ENCODE peak calls at places on chromosomes 12 and 14, in nine cellular contexts. X is gastrocnemius medialis, S is heart right ventricle, H is pancreas, D is dorsolateral prefrontal cortex, B is IMR-90, W is NB4, A is lower leg skin, L is fibroblast of the aortic adventitia. Q is an unnamed sample.

GRCh38 chr14:30243805-30244204 is 315.2 kb upstream of the G2E3 start:
- DNase-seq in H (no peak), B (peak; percentile 85), L (peak; percentile 78), A (no peak), D (no peak), X (no peak), S (no peak), W (no peak), Q (no peak)

GRCh38 chr14:53331247-53331646 is 178.1 kb upstream of the DDHD1 start:
- DNase-seq in H (no peak), W (no peak), L (peak; percentile 51), D (no peak), X (no peak), S (no peak), B (peak; percentile 93), A (no peak), Q (no peak)

GRCh38 chr14:106564058-106564643 is 1037.8 kb downstream of the TMEM121 start:
- DNase-seq in X (no peak), H (no peak), D (no peak), L (no peak), S (no peak), W (peak; percentile 66), A (no peak), B (no peak), Q (no peak)

GRCh38 chr12:108214486-108214885 is 85.4 kb downstream of the WSCD2 start:
- DNase-seq in A (no peak), S (peak; percentile 33), X (no peak), D (no peak), W (peak; percentile 57), H (no peak), B (peak; percentile 7), L (peak; percentile 25), Q (no peak)

GRCh38 chr12:46659032-46659703 is 166.6 kb downstream of the SLC38A4 start:
- DNase-seq in H (no peak), B (peak; percentile 36), S (no peak), D (no peak), W (no peak), A (no peak), L (peak; percentile 64), X (no peak), Q (no peak)

GRCh38 chr14:96479435-96480146 is 22.6 kb upstream of the PAPOLA start:
- DNase-seq in L (no peak), A (no peak), H (no peak), S (no peak), W (no peak), B (peak; percentile 44), X (no peak), D (no peak), Q (no peak)

GRCh38 chr12:6569786-6570185 is 1.7 kb upstream of the NOP2 start:
- DNase-seq in H (no peak), D (no peak), X (no peak), S (no peak), W (no peak), L (no peak), A (no peak), B (no peak), Q (no peak)

GRCh38 chr12:56160160-56160763 is 2.1 kb downstream of the MYL6 start:
- DNase-seq in A (no peak), X (no peak), H (no peak), S (no peak), D (no peak), L (no peak), W (peak; percentile 29), B (peak; percentile 35), Q (no peak)

GRCh38 chr12:131929530-131930456 is 717 bp downstream of the PUS1 start:
- DNase-seq in A (no peak), H (no peak), B (peak; percentile 10), S (no peak), X (no peak), W (peak; percentile 72), D (no peak), L (peak; percentile 15), Q (no peak)

GRCh38 chr14:84042992-84043391 is 1487.0 kb upstream of the FLRT2 start:
- DNase-seq in D (no peak), L (no peak), A (no peak), S (no peak), H (no peak), B (no peak), W (no peak), X (no peak), Q (no peak)

GRCh38 chr14:105336477-105337287 is 22.1 kb downstream of the PACS2 start:
- DNase-seq in L (no peak), B (no peak), A (no peak), D (no peak), X (no peak), H (no peak), W (no peak), S (no peak), Q (no peak)

GRCh38 chr14:21902561-21903199 is 229.1 kb upstream of the OR4E1 start:
- DNase-seq in L (no peak), A (no peak), S (no peak), D (no peak), W (no peak), X (no peak), B (no peak), H (no peak), Q (no peak)

GRCh38 chr14:53152627-53152908 is 555 bp downstream of the DDHD1 start:
- DNase-seq in H (no peak), S (no peak), B (no peak), W (no peak), A (no peak), L (no peak), X (no peak), D (no peak), Q (no peak)

GRCh38 chr12:114903394-114903748 is 219.4 kb upstream of the TBX3 start:
- DNase-seq in H (no peak), X (no peak), L (no peak), A (no peak), B (peak; percentile 72), W (no peak), S (no peak), D (no peak), Q (no peak)
- H3K4me3 ChIP-seq in H (no peak overlapping the region), X (no peak overlapping the region), L (peak overlapping the region; percentile 57), A (no peak overlapping the region), B (peak overlapping the region; percentile 16), W (no peak overlapping the region), S (no peak overlapping the region), D (no peak overlapping the region), Q (no peak overlapping the region)

DNA sequence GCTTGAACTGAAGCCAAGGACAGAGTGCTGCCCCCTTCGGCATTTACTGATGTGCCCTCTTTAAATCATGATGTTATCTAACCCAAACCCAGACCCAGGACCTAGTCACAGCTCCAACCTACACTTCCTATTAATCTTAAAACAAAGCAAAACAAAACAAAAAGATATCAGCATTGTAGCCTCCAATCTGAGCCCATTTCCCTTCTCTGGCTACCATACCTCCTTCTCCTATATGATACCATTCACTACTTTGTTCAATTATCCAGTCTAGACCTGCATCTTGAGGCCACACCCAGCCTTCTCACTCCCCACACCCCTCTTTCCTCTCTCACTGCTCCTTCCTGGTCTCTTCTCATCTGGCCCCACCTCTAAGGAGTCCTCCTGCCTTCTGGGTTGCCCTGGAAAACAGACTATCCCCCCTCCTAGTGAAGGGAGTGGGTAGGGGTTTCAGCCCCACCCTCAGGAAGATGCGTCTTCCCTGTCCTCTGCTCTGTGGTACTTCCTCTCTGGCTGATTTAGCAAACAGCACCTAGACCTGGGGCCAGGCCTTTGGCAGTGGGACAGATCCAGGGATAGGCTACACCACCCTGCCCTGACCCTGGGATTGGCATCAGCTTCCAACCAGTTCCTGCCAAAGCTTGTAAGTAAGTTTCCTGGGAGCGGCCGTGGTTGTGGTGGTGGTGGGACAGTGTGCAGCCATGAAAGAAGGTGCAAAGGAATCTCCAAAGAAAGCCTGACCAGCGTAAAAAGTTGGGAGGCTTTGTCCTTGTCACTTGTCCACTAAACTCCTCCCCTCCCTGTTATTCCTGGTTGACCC is 3.3 kb downstream of the LTB4R start:
- DNase-seq in H (no peak), D (no peak), W (no peak), X (no peak), L (no peak), S (no peak), A (no peak), B (no peak), Q (no peak)
- H3K4me3 ChIP-seq in H (no peak overlapping the region), D (no peak overlapping the region), W (no peak overlapping the region), X (no peak overlapping the region), L (no peak overlapping the region), S (no peak overlapping the region), A (no peak overlapping the region), B (no peak overlapping the region), Q (no peak overlapping the region)

GRCh38 chr14:49907186-49907585 is 14.3 kb downstream of the ARF6 start:
- DNase-seq in H (no peak), L (no peak), W (no peak), B (no peak), S (no peak), A (no peak), X (no peak), D (no peak), Q (no peak)

GRCh38 chr14:49909016-49909415 is 16.1 kb downstream of the ARF6 start:
- DNase-seq in L (no peak), W (no peak), D (no peak), A (no peak), B (no peak), S (no peak), X (no peak), H (no peak), Q (no peak)

GRCh38 chr14:49904270-49904669 is 11.4 kb downstream of the ARF6 start:
- DNase-seq in L (no peak), A (no peak), D (no peak), S (no peak), X (no peak), W (no peak), H (no peak), B (no peak), Q (no peak)

GRCh38 chr14:49908433-49908782 is 15.5 kb downstream of the ARF6 start:
- DNase-seq in D (no peak), L (no peak), S (no peak), H (no peak), A (no peak), B (no peak), W (no peak), X (no peak), Q (no peak)
- H3K4me3 ChIP-seq in D (no peak overlapping the region), L (no peak overlapping the region), S (no peak overlapping the region), H (no peak overlapping the region), A (no peak overlapping the region), B (no peak overlapping the region), W (no peak overlapping the region), X (no peak overlapping the region), Q (no peak overlapping the region)

DNA sequence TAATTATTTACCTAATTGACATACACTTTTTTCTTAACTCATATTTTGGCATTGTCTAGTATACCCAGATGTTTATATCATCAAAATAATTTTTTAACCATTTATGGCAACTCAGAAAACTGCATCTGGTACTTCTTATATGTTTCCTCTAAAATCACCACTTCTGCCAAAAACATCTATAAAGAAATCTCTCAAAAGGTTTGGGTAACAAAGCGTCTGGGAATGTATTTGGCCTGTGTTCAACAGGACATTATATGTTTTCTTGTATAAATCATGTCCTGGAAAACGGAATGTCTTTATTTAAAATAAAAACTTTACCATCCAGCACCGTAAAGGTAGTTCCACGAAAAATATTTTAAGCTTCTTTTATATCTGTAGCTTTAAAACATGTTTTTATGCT is 36.1 kb upstream of the FBLN5 start:
- DNase-seq in D (no peak), S (no peak), H (no peak), L (no peak), B (no peak), W (no peak), A (no peak), X (no peak), Q (no peak)
- H3K4me3 ChIP-seq in D (no peak overlapping the region), S (no peak overlapping the region), H (no peak overlapping the region), L (no peak overlapping the region), B (no peak overlapping the region), W (no peak overlapping the region), A (no peak overlapping the region), X (no peak overlapping the region), Q (no peak overlapping the region)

GRCh38 chr12:22047495-22047894 is 1.5 kb downstream of the CMAS start:
- DNase-seq in S (no peak), X (no peak), A (no peak), L (no peak), B (no peak), W (no peak), H (no peak), D (no peak), Q (no peak)
- H3K4me3 ChIP-seq in S (peak overlapping the region; percentile 98), X (peak overlapping the region; percentile 100), A (no peak overlapping the region), L (peak overlapping the region; percentile 89), B (no peak overlapping the region), W (peak overlapping the region; percentile 83), H (no peak overlapping the region), D (peak overlapping the region; percentile 99), Q (peak overlapping the region; percentile 88)

Q was measured in coronary artery.